ENCODE peak calls at places on chromosomes 5 and 9, in six cellular contexts. One of them, this sample, is unnamed.

GRCh38 chr5:149224282-149224681 is 47.4 kb upstream of the AFAP1L1 start:
- DNase-seq in CD14-positive monocyte: no peak
- DNase-seq in fibroblast of villous mesenchyme: no peak
- DNase-seq in dorsolateral prefrontal cortex: no peak
- DNase-seq in retinal pigment epithelial cell: no peak
- DNase-seq in fibroblast of lung: no peak
- DNase-seq in this sample: no peak

GRCh38 chr5:124726631-124727362 is 19.6 kb downstream of the ZNF608 start:
- DNase-seq in CD14-positive monocyte: no peak
- DNase-seq in fibroblast of villous mesenchyme: no peak
- DNase-seq in dorsolateral prefrontal cortex: no peak
- DNase-seq in retinal pigment epithelial cell: no peak
- DNase-seq in fibroblast of lung: no peak
- DNase-seq in this sample: no peak

GRCh38 chr5:82991678-82992323 is 85.4 kb downstream of the TMEM167A start:
- DNase-seq in CD14-positive monocyte: no peak
- DNase-seq in fibroblast of villous mesenchyme: peak; percentile 14
- DNase-seq in dorsolateral prefrontal cortex: no peak
- DNase-seq in retinal pigment epithelial cell: peak; percentile 90
- DNase-seq in fibroblast of lung: peak; percentile 56
- DNase-seq in this sample: no peak

GRCh38 chr9:70030156-70030555 is 13.5 kb upstream of the MAMDC2 start:
- DNase-seq in CD14-positive monocyte: no peak
- DNase-seq in fibroblast of villous mesenchyme: no peak
- DNase-seq in dorsolateral prefrontal cortex: no peak
- DNase-seq in retinal pigment epithelial cell: no peak
- DNase-seq in fibroblast of lung: peak; percentile 23
- DNase-seq in this sample: no peak

GRCh38 chr5:151167022-151167421 is 9.4 kb upstream of the ANXA6 start:
- DNase-seq in CD14-positive monocyte: no peak
- DNase-seq in fibroblast of villous mesenchyme: no peak
- DNase-seq in dorsolateral prefrontal cortex: no peak
- DNase-seq in retinal pigment epithelial cell: no peak
- DNase-seq in fibroblast of lung: no peak
- DNase-seq in this sample: no peak

GRCh38 chr9:95044731-95045508 is 272.6 kb downstream of the FANCC start:
- DNase-seq in CD14-positive monocyte: no peak
- DNase-seq in fibroblast of villous mesenchyme: no peak
- DNase-seq in dorsolateral prefrontal cortex: no peak
- DNase-seq in retinal pigment epithelial cell: no peak
- DNase-seq in fibroblast of lung: no peak
- DNase-seq in this sample: no peak

GRCh38 chr9:20369391-20369790 is 252.9 kb downstream of the MLLT3 start:
- DNase-seq in CD14-positive monocyte: no peak
- DNase-seq in fibroblast of villous mesenchyme: no peak
- DNase-seq in dorsolateral prefrontal cortex: no peak
- DNase-seq in retinal pigment epithelial cell: no peak
- DNase-seq in fibroblast of lung: no peak
- DNase-seq in this sample: no peak

GRCh38 chr5:133316346-133317343 is 264.8 kb downstream of the HSPA4 start:
- DNase-seq in CD14-positive monocyte: no peak
- DNase-seq in fibroblast of villous mesenchyme: peak; percentile 20
- DNase-seq in dorsolateral prefrontal cortex: no peak
- DNase-seq in retinal pigment epithelial cell: no peak
- DNase-seq in fibroblast of lung: no peak
- DNase-seq in this sample: peak; percentile 28

GRCh38 chr5:79122963-79123362 is 11.4 kb downstream of the BHMT start:
- DNase-seq in CD14-positive monocyte: no peak
- DNase-seq in fibroblast of villous mesenchyme: no peak
- DNase-seq in dorsolateral prefrontal cortex: no peak
- DNase-seq in retinal pigment epithelial cell: no peak
- DNase-seq in fibroblast of lung: peak; percentile 4
- DNase-seq in this sample: no peak

GRCh38 chr9:133821606-133822438 is 83.7 kb upstream of the SARDH start:
- DNase-seq in CD14-positive monocyte: no peak
- DNase-seq in fibroblast of villous mesenchyme: no peak
- DNase-seq in dorsolateral prefrontal cortex: no peak
- DNase-seq in retinal pigment epithelial cell: no peak
- DNase-seq in fibroblast of lung: peak; percentile 85
- DNase-seq in this sample: no peak

GRCh38 chr5:145462525-145462924 is 372.6 kb downstream of the PRELID2 start:
- DNase-seq in CD14-positive monocyte: no peak
- DNase-seq in fibroblast of villous mesenchyme: no peak
- DNase-seq in dorsolateral prefrontal cortex: no peak
- DNase-seq in retinal pigment epithelial cell: no peak
- DNase-seq in fibroblast of lung: no peak
- DNase-seq in this sample: no peak
- TF ChIP-seq CTCF in CD14-positive monocyte: no peak
- TF ChIP-seq CTCF in fibroblast of villous mesenchyme: no peak
- TF ChIP-seq CTCF in dorsolateral prefrontal cortex: no peak
- TF ChIP-seq CTCF in retinal pigment epithelial cell: no peak
- TF ChIP-seq CTCF in fibroblast of lung: no peak
- TF ChIP-seq CTCF in this sample: no peak

GRCh38 chr9:77806697-77807096 is 158.6 kb upstream of the GNA14 start:
- DNase-seq in CD14-positive monocyte: no peak
- DNase-seq in fibroblast of villous mesenchyme: no peak
- DNase-seq in dorsolateral prefrontal cortex: no peak
- DNase-seq in retinal pigment epithelial cell: no peak
- DNase-seq in fibroblast of lung: no peak
- DNase-seq in this sample: no peak
- TF ChIP-seq CTCF in CD14-positive monocyte: no peak
- TF ChIP-seq CTCF in fibroblast of villous mesenchyme: no peak
- TF ChIP-seq CTCF in dorsolateral prefrontal cortex: no peak
- TF ChIP-seq CTCF in retinal pigment epithelial cell: no peak
- TF ChIP-seq CTCF in fibroblast of lung: no peak
- TF ChIP-seq CTCF in this sample: no peak

GRCh38 chr9:109250771-109251079 is 70.1 kb downstream of the EPB41L4B start:
- DNase-seq in CD14-positive monocyte: no peak
- DNase-seq in fibroblast of villous mesenchyme: no peak
- DNase-seq in dorsolateral prefrontal cortex: no peak
- DNase-seq in retinal pigment epithelial cell: no peak
- DNase-seq in fibroblast of lung: no peak
- DNase-seq in this sample: no peak

GRCh38 chr9:109251080-109251775 is 69.6 kb downstream of the EPB41L4B start:
- DNase-seq in CD14-positive monocyte: no peak
- DNase-seq in fibroblast of villous mesenchyme: peak; percentile 11
- DNase-seq in dorsolateral prefrontal cortex: no peak
- DNase-seq in retinal pigment epithelial cell: no peak
- DNase-seq in fibroblast of lung: peak; percentile 62
- DNase-seq in this sample: no peak

GRCh38 chr9:109250311-109250741 is 70.5 kb downstream of the EPB41L4B start:
- DNase-seq in CD14-positive monocyte: no peak
- DNase-seq in fibroblast of villous mesenchyme: no peak
- DNase-seq in dorsolateral prefrontal cortex: no peak
- DNase-seq in retinal pigment epithelial cell: no peak
- DNase-seq in fibroblast of lung: no peak
- DNase-seq in this sample: no peak

GRCh38 chr9:109248133-109248581 is 72.7 kb downstream of the EPB41L4B start:
- DNase-seq in CD14-positive monocyte: no peak
- DNase-seq in fibroblast of villous mesenchyme: peak; percentile 25
- DNase-seq in dorsolateral prefrontal cortex: no peak
- DNase-seq in retinal pigment epithelial cell: no peak
- DNase-seq in fibroblast of lung: peak; percentile 25
- DNase-seq in this sample: no peak

GRCh38 chr9:109249615-109250014 is 71.2 kb downstream of the EPB41L4B start:
- DNase-seq in CD14-positive monocyte: no peak
- DNase-seq in fibroblast of villous mesenchyme: no peak
- DNase-seq in dorsolateral prefrontal cortex: no peak
- DNase-seq in retinal pigment epithelial cell: no peak
- DNase-seq in fibroblast of lung: no peak
- DNase-seq in this sample: no peak
- TF ChIP-seq CTCF in CD14-positive monocyte: no peak
- TF ChIP-seq CTCF in fibroblast of villous mesenchyme: no peak
- TF ChIP-seq CTCF in dorsolateral prefrontal cortex: no peak
- TF ChIP-seq CTCF in retinal pigment epithelial cell: no peak
- TF ChIP-seq CTCF in fibroblast of lung: no peak
- TF ChIP-seq CTCF in this sample: no peak

GRCh38 chr5:141349917-141350619 is at the start of gene PCDHGB1:
- DNase-seq in CD14-positive monocyte: no peak
- DNase-seq in fibroblast of villous mesenchyme: peak; percentile 52
- DNase-seq in dorsolateral prefrontal cortex: no peak
- DNase-seq in retinal pigment epithelial cell: no peak
- DNase-seq in fibroblast of lung: peak; percentile 60
- DNase-seq in this sample: peak; percentile 56
- TF ChIP-seq CTCF in CD14-positive monocyte: peak; percentile 16
- TF ChIP-seq CTCF in fibroblast of villous mesenchyme: peak; percentile 59
- TF ChIP-seq CTCF in dorsolateral prefrontal cortex: peak; percentile 13
- TF ChIP-seq CTCF in retinal pigment epithelial cell: peak; percentile 50
- TF ChIP-seq CTCF in fibroblast of lung: peak; percentile 60
- TF ChIP-seq CTCF in this sample: peak; percentile 33

GRCh38 chr9:38251036-38251335 is 141.5 kb upstream of the ALDH1B1 start:
- DNase-seq in CD14-positive monocyte: no peak
- DNase-seq in fibroblast of villous mesenchyme: no peak
- DNase-seq in dorsolateral prefrontal cortex: no peak
- DNase-seq in retinal pigment epithelial cell: no peak
- DNase-seq in fibroblast of lung: no peak
- DNase-seq in this sample: no peak
- TF ChIP-seq CTCF in CD14-positive monocyte: no peak
- TF ChIP-seq CTCF in fibroblast of villous mesenchyme: no peak
- TF ChIP-seq CTCF in dorsolateral prefrontal cortex: no peak
- TF ChIP-seq CTCF in retinal pigment epithelial cell: no peak
- TF ChIP-seq CTCF in fibroblast of lung: no peak
- TF ChIP-seq CTCF in this sample: no peak

GRCh38 chr5:32703957-32704356 is 7.2 kb upstream of the NPR3 start:
- DNase-seq in CD14-positive monocyte: no peak
- DNase-seq in fibroblast of villous mesenchyme: no peak
- DNase-seq in dorsolateral prefrontal cortex: no peak
- DNase-seq in retinal pigment epithelial cell: no peak
- DNase-seq in fibroblast of lung: no peak
- DNase-seq in this sample: no peak

GRCh38 chr5:32710335-32710858 is 724 bp upstream of the NPR3 start:
- DNase-seq in CD14-positive monocyte: no peak
- DNase-seq in fibroblast of villous mesenchyme: no peak
- DNase-seq in dorsolateral prefrontal cortex: no peak
- DNase-seq in retinal pigment epithelial cell: no peak
- DNase-seq in fibroblast of lung: peak; percentile 18
- DNase-seq in this sample: peak; percentile 5

GRCh38 chr5:32708949-32709348 is 2.2 kb upstream of the NPR3 start:
- DNase-seq in CD14-positive monocyte: no peak
- DNase-seq in fibroblast of villous mesenchyme: no peak
- DNase-seq in dorsolateral prefrontal cortex: no peak
- DNase-seq in retinal pigment epithelial cell: no peak
- DNase-seq in fibroblast of lung: no peak
- DNase-seq in this sample: peak; percentile 8

GRCh38 chr5:32709789-32710334 is 1.3 kb upstream of the NPR3 start:
- DNase-seq in CD14-positive monocyte: no peak
- DNase-seq in fibroblast of villous mesenchyme: peak; percentile 68
- DNase-seq in dorsolateral prefrontal cortex: peak; percentile 63
- DNase-seq in retinal pigment epithelial cell: peak; percentile 39
- DNase-seq in fibroblast of lung: peak; percentile 79
- DNase-seq in this sample: peak; percentile 77

GRCh38 chr5:32707394-32707997 is 3.6 kb upstream of the NPR3 start:
- DNase-seq in CD14-positive monocyte: no peak
- DNase-seq in fibroblast of villous mesenchyme: peak; percentile 36
- DNase-seq in dorsolateral prefrontal cortex: no peak
- DNase-seq in retinal pigment epithelial cell: no peak
- DNase-seq in fibroblast of lung: peak; percentile 34
- DNase-seq in this sample: no peak
- TF ChIP-seq CTCF in CD14-positive monocyte: peak; percentile 29
- TF ChIP-seq CTCF in fibroblast of villous mesenchyme: peak; percentile 61
- TF ChIP-seq CTCF in dorsolateral prefrontal cortex: peak; percentile 38
- TF ChIP-seq CTCF in retinal pigment epithelial cell: peak; percentile 54
- TF ChIP-seq CTCF in fibroblast of lung: peak; percentile 53
- TF ChIP-seq CTCF in this sample: peak; percentile 55

DNA sequence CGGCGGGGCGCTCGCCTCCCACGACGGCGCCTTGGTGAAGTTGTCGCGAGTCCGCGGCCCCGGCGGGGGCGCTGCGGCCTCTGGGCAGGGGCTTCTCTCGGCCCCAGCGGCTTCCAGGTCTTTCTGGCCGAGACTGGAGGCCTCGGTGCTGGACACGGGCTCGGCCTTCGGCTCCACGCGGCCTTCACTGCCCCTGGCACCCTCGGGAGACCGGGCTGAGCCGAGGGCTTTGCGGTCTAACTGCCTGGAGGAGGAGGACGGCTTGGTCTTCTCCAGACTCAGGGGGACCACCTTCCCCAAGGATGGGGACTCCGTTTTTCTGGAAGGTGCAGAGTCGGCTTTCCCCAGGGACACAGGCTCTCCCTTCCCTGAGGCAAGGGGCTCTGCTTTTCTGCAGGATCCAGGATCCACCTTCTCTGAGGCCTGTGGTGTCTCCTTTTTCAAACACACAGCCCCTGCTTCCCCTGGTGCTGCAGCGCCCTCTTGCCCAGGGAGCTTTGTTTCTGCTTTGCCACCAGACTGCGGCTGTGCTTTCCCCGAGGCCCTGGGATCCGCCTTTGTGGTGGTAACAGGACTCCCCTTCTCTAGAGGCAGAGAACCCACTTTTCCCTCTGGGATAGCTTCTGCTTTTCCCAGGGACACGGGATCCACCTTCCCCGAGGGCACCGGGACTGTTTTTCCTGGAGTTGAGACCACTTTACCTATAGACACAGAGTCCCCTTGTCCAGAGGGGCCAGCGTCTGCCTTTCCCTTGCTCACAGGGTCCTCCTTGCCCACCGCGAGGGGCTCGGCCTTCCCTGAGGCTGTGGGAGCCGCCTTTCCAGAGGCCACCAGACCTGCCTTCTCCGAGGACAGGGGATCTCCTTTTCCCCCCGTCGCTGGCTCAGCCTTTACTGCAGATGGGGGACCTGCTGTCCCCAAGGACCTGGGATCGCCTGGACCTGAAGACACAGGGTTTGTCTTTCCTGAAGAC is 12.3 kb downstream of the GPRIN1 start:
- DNase-seq in CD14-positive monocyte: no peak
- DNase-seq in fibroblast of villous mesenchyme: no peak
- DNase-seq in dorsolateral prefrontal cortex: no peak
- DNase-seq in retinal pigment epithelial cell: no peak
- DNase-seq in fibroblast of lung: no peak
- DNase-seq in this sample: peak; percentile 46
- TF ChIP-seq CTCF in CD14-positive monocyte: peak; percentile 4
- TF ChIP-seq CTCF in fibroblast of villous mesenchyme: no peak
- TF ChIP-seq CTCF in dorsolateral prefrontal cortex: no peak
- TF ChIP-seq CTCF in retinal pigment epithelial cell: no peak
- TF ChIP-seq CTCF in fibroblast of lung: no peak
- TF ChIP-seq CTCF in this sample: no peak

DNA sequence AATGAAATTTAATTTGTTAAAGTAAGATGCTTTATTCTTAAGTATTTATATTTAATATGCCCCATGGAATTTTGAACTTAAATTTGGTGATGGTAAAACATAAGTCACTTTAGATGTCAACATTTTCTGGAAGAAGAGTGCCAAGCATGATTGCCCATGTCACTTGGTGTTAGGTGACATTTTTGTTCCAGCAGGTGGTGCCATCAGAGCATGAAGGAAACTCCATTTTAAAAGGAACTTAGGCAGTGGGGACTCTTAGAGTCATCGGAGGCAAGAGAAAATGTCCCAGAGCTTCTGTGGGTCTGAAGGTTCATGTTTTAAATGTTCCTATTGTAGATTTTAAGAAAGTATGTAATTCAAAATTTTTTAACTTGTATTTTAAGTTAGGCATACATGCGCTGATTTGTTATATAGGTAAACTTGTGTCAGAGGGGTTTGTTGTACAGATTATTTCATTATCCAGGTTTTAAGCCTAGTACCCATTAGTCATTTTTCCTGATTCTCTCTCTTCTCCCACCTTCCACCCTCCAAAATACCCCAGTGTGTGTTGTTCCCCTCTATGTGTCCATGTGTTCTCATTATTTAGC is 789.3 kb downstream of the SEMA5A start:
- DNase-seq in CD14-positive monocyte: no peak
- DNase-seq in fibroblast of villous mesenchyme: peak; percentile 78
- DNase-seq in dorsolateral prefrontal cortex: no peak
- DNase-seq in retinal pigment epithelial cell: no peak
- DNase-seq in fibroblast of lung: peak; percentile 49
- DNase-seq in this sample: peak; percentile 9
- TF ChIP-seq CTCF in CD14-positive monocyte: no peak
- TF ChIP-seq CTCF in fibroblast of villous mesenchyme: peak; percentile 69
- TF ChIP-seq CTCF in dorsolateral prefrontal cortex: peak; percentile 61
- TF ChIP-seq CTCF in retinal pigment epithelial cell: peak; percentile 69
- TF ChIP-seq CTCF in fibroblast of lung: peak; percentile 57
- TF ChIP-seq CTCF in this sample: no peak